ENCODE peak calls at places on chromosomes 11 and 22, in ten cellular contexts. One of them, this sample, is unnamed.

GRCh38 chr22:46797355-46797754 is 34.9 kb downstream of the TBC1D22A start:
- DNase-seq in sigmoid colon: peak; percentile 52
- DNase-seq in transverse colon: no peak
- DNase-seq in K562: peak; percentile 37
- DNase-seq in ovary: no peak
- DNase-seq in SK-N-SH: no peak
- DNase-seq in esophagus muscularis mucosa: no peak
- DNase-seq in stomach: no peak
- DNase-seq in A549: peak; percentile 64
- DNase-seq in suprapubic skin: no peak
- DNase-seq in this sample: no peak

GRCh38 chr22:20316217-20316843 is 3.5 kb downstream of the DGCR6L start:
- DNase-seq in sigmoid colon: peak; percentile 58
- DNase-seq in transverse colon: peak; percentile 4
- DNase-seq in K562: peak; percentile 9
- DNase-seq in ovary: peak; percentile 14
- DNase-seq in SK-N-SH: no peak
- DNase-seq in esophagus muscularis mucosa: peak; percentile 31
- DNase-seq in stomach: peak; percentile 9
- DNase-seq in A549: no peak
- DNase-seq in suprapubic skin: no peak
- DNase-seq in this sample: peak; percentile 2

GRCh38 chr11:105903113-105903512 is 118.9 kb downstream of the MSANTD4 start:
- DNase-seq in sigmoid colon: no peak
- DNase-seq in transverse colon: no peak
- DNase-seq in K562: no peak
- DNase-seq in ovary: no peak
- DNase-seq in SK-N-SH: no peak
- DNase-seq in esophagus muscularis mucosa: no peak
- DNase-seq in stomach: no peak
- DNase-seq in A549: no peak
- DNase-seq in suprapubic skin: no peak
- DNase-seq in this sample: no peak

GRCh38 chr11:31492320-31492913 is 17.0 kb downstream of the IMMP1L start:
- DNase-seq in sigmoid colon: no peak
- DNase-seq in transverse colon: no peak
- DNase-seq in K562: no peak
- DNase-seq in ovary: no peak
- DNase-seq in SK-N-SH: no peak
- DNase-seq in esophagus muscularis mucosa: no peak
- DNase-seq in stomach: no peak
- DNase-seq in A549: no peak
- DNase-seq in suprapubic skin: no peak
- DNase-seq in this sample: no peak

GRCh38 chr22:44609589-44609988 is 92.4 kb upstream of the PRR5 start:
- DNase-seq in sigmoid colon: no peak
- DNase-seq in transverse colon: no peak
- DNase-seq in K562: no peak
- DNase-seq in ovary: no peak
- DNase-seq in SK-N-SH: peak; percentile 32
- DNase-seq in esophagus muscularis mucosa: no peak
- DNase-seq in stomach: no peak
- DNase-seq in A549: no peak
- DNase-seq in suprapubic skin: no peak
- DNase-seq in this sample: no peak

GRCh38 chr11:86460461-86461404 is 86.0 kb downstream of the CCDC81 start:
- DNase-seq in sigmoid colon: no peak
- DNase-seq in transverse colon: no peak
- DNase-seq in K562: no peak
- DNase-seq in ovary: no peak
- DNase-seq in SK-N-SH: no peak
- DNase-seq in esophagus muscularis mucosa: no peak
- DNase-seq in stomach: no peak
- DNase-seq in A549: no peak
- DNase-seq in suprapubic skin: no peak
- DNase-seq in this sample: no peak

GRCh38 chr11:117618956-117619355 is 178.1 kb downstream of the DSCAML1 start:
- DNase-seq in sigmoid colon: peak; percentile 57
- DNase-seq in transverse colon: no peak
- DNase-seq in K562: no peak
- DNase-seq in ovary: no peak
- DNase-seq in SK-N-SH: peak; percentile 69
- DNase-seq in esophagus muscularis mucosa: no peak
- DNase-seq in stomach: no peak
- DNase-seq in A549: no peak
- DNase-seq in suprapubic skin: peak; percentile 33
- DNase-seq in this sample: no peak

GRCh38 chr22:18111759-18112330 is 1.2 kb downstream of the TUBA8 start:
- DNase-seq in sigmoid colon: no peak
- DNase-seq in transverse colon: no peak
- DNase-seq in K562: no peak
- DNase-seq in ovary: no peak
- DNase-seq in SK-N-SH: no peak
- DNase-seq in esophagus muscularis mucosa: no peak
- DNase-seq in stomach: peak; percentile 51
- DNase-seq in A549: no peak
- DNase-seq in suprapubic skin: no peak
- DNase-seq in this sample: no peak

GRCh38 chr22:44182591-44183588 is 2.2 kb downstream of the PARVG start:
- DNase-seq in sigmoid colon: peak; percentile 78
- DNase-seq in transverse colon: peak; percentile 62
- DNase-seq in K562: no peak
- DNase-seq in ovary: no peak
- DNase-seq in SK-N-SH: no peak
- DNase-seq in esophagus muscularis mucosa: no peak
- DNase-seq in stomach: peak; percentile 57
- DNase-seq in A549: no peak
- DNase-seq in suprapubic skin: no peak
- DNase-seq in this sample: peak; percentile 34

GRCh38 chr11:122150484-122151124 is 34.6 kb upstream of the BLID start:
- DNase-seq in sigmoid colon: no peak
- DNase-seq in transverse colon: no peak
- DNase-seq in K562: no peak
- DNase-seq in ovary: no peak
- DNase-seq in SK-N-SH: no peak
- DNase-seq in esophagus muscularis mucosa: no peak
- DNase-seq in stomach: no peak
- DNase-seq in A549: peak; percentile 53
- DNase-seq in suprapubic skin: no peak
- DNase-seq in this sample: no peak

GRCh38 chr11:114135737-114136151 is 76.2 kb downstream of the ZBTB16 start:
- DNase-seq in sigmoid colon: peak; percentile 47
- DNase-seq in transverse colon: no peak
- DNase-seq in K562: no peak
- DNase-seq in ovary: no peak
- DNase-seq in SK-N-SH: no peak
- DNase-seq in esophagus muscularis mucosa: no peak
- DNase-seq in stomach: no peak
- DNase-seq in A549: no peak
- DNase-seq in suprapubic skin: no peak
- DNase-seq in this sample: no peak

GRCh38 chr11:61694971-61695706 is 14.9 kb downstream of the DAGLA start:
- DNase-seq in sigmoid colon: peak; percentile 92
- DNase-seq in transverse colon: peak; percentile 43
- DNase-seq in K562: no peak
- DNase-seq in ovary: peak; percentile 48
- DNase-seq in SK-N-SH: peak; percentile 67
- DNase-seq in esophagus muscularis mucosa: no peak
- DNase-seq in stomach: peak; percentile 81
- DNase-seq in A549: no peak
- DNase-seq in suprapubic skin: no peak
- DNase-seq in this sample: peak; percentile 19

GRCh38 chr11:107018274-107018901 is at the start of gene GUCY1A2:
- DNase-seq in sigmoid colon: peak; percentile 55
- DNase-seq in transverse colon: no peak
- DNase-seq in K562: no peak
- DNase-seq in ovary: peak; percentile 21
- DNase-seq in SK-N-SH: peak; percentile 62
- DNase-seq in esophagus muscularis mucosa: no peak
- DNase-seq in stomach: no peak
- DNase-seq in A549: peak; percentile 6
- DNase-seq in suprapubic skin: no peak
- DNase-seq in this sample: no peak

GRCh38 chr11:70065318-70066135 is 12.6 kb upstream of the ANO1 start:
- DNase-seq in sigmoid colon: peak; percentile 48
- DNase-seq in transverse colon: no peak
- DNase-seq in K562: no peak
- DNase-seq in ovary: no peak
- DNase-seq in SK-N-SH: peak; percentile 9
- DNase-seq in esophagus muscularis mucosa: peak; percentile 87
- DNase-seq in stomach: no peak
- DNase-seq in A549: no peak
- DNase-seq in suprapubic skin: no peak
- DNase-seq in this sample: no peak

GRCh38 chr11:27118371-27118770 is 77.8 kb downstream of the BBOX1 start:
- DNase-seq in sigmoid colon: no peak
- DNase-seq in transverse colon: no peak
- DNase-seq in K562: no peak
- DNase-seq in ovary: no peak
- DNase-seq in SK-N-SH: no peak
- DNase-seq in esophagus muscularis mucosa: no peak
- DNase-seq in stomach: no peak
- DNase-seq in A549: no peak
- DNase-seq in suprapubic skin: no peak
- DNase-seq in this sample: no peak

GRCh38 chr11:131893988-131894387 is 523.6 kb downstream of the NTM start:
- DNase-seq in sigmoid colon: no peak
- DNase-seq in transverse colon: no peak
- DNase-seq in K562: no peak
- DNase-seq in ovary: no peak
- DNase-seq in SK-N-SH: no peak
- DNase-seq in esophagus muscularis mucosa: no peak
- DNase-seq in stomach: no peak
- DNase-seq in A549: no peak
- DNase-seq in suprapubic skin: no peak
- DNase-seq in this sample: no peak

GRCh38 chr22:46582281-46582811 is 37.8 kb upstream of the GRAMD4 start:
- DNase-seq in sigmoid colon: peak; percentile 58
- DNase-seq in transverse colon: peak; percentile 81
- DNase-seq in K562: no peak
- DNase-seq in ovary: no peak
- DNase-seq in SK-N-SH: no peak
- DNase-seq in esophagus muscularis mucosa: no peak
- DNase-seq in stomach: peak; percentile 77
- DNase-seq in A549: no peak
- DNase-seq in suprapubic skin: peak; percentile 59
- DNase-seq in this sample: no peak

GRCh38 chr11:131154329-131154728 is 216.1 kb upstream of the NTM start:
- DNase-seq in sigmoid colon: no peak
- DNase-seq in transverse colon: no peak
- DNase-seq in K562: no peak
- DNase-seq in ovary: no peak
- DNase-seq in SK-N-SH: no peak
- DNase-seq in esophagus muscularis mucosa: no peak
- DNase-seq in stomach: no peak
- DNase-seq in A549: no peak
- DNase-seq in suprapubic skin: no peak
- DNase-seq in this sample: no peak

DNA sequence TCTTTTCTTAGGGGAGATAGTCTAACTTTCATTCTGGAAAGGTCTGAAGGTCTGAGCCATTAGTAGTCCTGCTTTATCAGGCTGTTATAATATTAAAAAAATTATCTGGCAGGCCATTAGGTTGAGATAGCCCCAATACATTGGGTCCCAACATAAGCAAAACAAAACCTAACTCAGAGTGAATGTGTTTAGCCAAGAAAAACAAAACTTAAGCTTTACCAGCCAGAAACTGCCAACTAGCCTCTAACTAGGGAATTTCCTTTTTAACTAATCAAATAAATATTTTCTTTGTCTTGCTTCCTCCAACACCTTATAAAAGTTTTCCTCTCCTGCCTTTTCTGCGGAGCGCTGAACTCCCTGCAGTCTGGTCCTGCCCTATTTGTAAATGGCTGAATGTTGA is 1137.7 kb upstream of the CNTN5 start:
- DNase-seq in sigmoid colon: no peak
- DNase-seq in transverse colon: no peak
- DNase-seq in K562: no peak
- DNase-seq in ovary: no peak
- DNase-seq in SK-N-SH: no peak
- DNase-seq in esophagus muscularis mucosa: no peak
- DNase-seq in stomach: no peak
- DNase-seq in A549: no peak
- DNase-seq in suprapubic skin: no peak
- DNase-seq in this sample: no peak
- TF ChIP-seq CTCF in sigmoid colon: no peak
- TF ChIP-seq CTCF in transverse colon: no peak
- TF ChIP-seq CTCF in K562: no peak
- TF ChIP-seq CTCF in ovary: no peak
- TF ChIP-seq CTCF in SK-N-SH: no peak
- TF ChIP-seq CTCF in esophagus muscularis mucosa: no peak
- TF ChIP-seq CTCF in stomach: no peak
- TF ChIP-seq CTCF in A549: no peak
- TF ChIP-seq CTCF in suprapubic skin: no peak
- TF ChIP-seq CTCF in this sample: no peak

GRCh38 chr11:84825140-84825539 is 802.0 kb downstream of the DLG2 start:
- DNase-seq in sigmoid colon: no peak
- DNase-seq in transverse colon: no peak
- DNase-seq in K562: no peak
- DNase-seq in ovary: no peak
- DNase-seq in SK-N-SH: no peak
- DNase-seq in esophagus muscularis mucosa: no peak
- DNase-seq in stomach: no peak
- DNase-seq in A549: no peak
- DNase-seq in suprapubic skin: no peak
- DNase-seq in this sample: no peak
- TF ChIP-seq EP300 in sigmoid colon: no peak
- TF ChIP-seq EP300 in transverse colon: no peak
- TF ChIP-seq EP300 in K562: no peak
- TF ChIP-seq EP300 in ovary: no peak
- TF ChIP-seq EP300 in SK-N-SH: no peak
- TF ChIP-seq EP300 in esophagus muscularis mucosa: no peak
- TF ChIP-seq EP300 in stomach: no peak
- TF ChIP-seq EP300 in A549: no peak
- TF ChIP-seq EP300 in suprapubic skin: no peak
- TF ChIP-seq EP300 in this sample: no peak

GRCh38 chr11:124633355-124633754 is 10.7 kb downstream of the TBRG1 start:
- DNase-seq in sigmoid colon: no peak
- DNase-seq in transverse colon: no peak
- DNase-seq in K562: no peak
- DNase-seq in ovary: no peak
- DNase-seq in SK-N-SH: peak; percentile 22
- DNase-seq in esophagus muscularis mucosa: no peak
- DNase-seq in stomach: no peak
- DNase-seq in A549: peak; percentile 4
- DNase-seq in suprapubic skin: no peak
- DNase-seq in this sample: no peak
- TF ChIP-seq CTCF in sigmoid colon: no peak
- TF ChIP-seq CTCF in transverse colon: no peak
- TF ChIP-seq CTCF in K562: peak; percentile 40
- TF ChIP-seq CTCF in ovary: no peak
- TF ChIP-seq CTCF in SK-N-SH: peak; percentile 55
- TF ChIP-seq CTCF in esophagus muscularis mucosa: no peak
- TF ChIP-seq CTCF in stomach: no peak
- TF ChIP-seq CTCF in A549: peak; percentile 18
- TF ChIP-seq CTCF in suprapubic skin: no peak
- TF ChIP-seq CTCF in this sample: no peak

DNA sequence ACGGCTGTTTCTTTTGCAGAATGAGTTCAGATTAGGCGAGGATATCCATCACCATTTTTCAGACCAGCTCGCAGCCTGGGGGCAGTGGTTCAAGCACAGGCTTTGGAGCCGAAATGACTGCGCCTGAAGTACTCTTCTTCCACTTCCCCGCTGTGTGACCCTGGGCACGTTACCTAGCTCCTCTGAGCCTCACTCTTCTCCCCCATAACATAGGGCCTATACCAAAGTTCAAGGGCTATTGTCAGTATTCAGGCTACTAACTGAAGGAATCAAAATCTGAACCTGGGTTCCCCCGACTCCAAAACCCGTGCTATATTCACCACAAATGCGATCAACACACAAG is 373 bp downstream of the MRPL21 start:
- DNase-seq in sigmoid colon: no peak
- DNase-seq in transverse colon: no peak
- DNase-seq in K562: peak; percentile 18
- DNase-seq in ovary: no peak
- DNase-seq in SK-N-SH: no peak
- DNase-seq in esophagus muscularis mucosa: no peak
- DNase-seq in stomach: no peak
- DNase-seq in A549: no peak
- DNase-seq in suprapubic skin: no peak
- DNase-seq in this sample: no peak
- TF ChIP-seq EP300 in sigmoid colon: no peak
- TF ChIP-seq EP300 in transverse colon: no peak
- TF ChIP-seq EP300 in K562: no peak
- TF ChIP-seq EP300 in ovary: no peak
- TF ChIP-seq EP300 in SK-N-SH: no peak
- TF ChIP-seq EP300 in esophagus muscularis mucosa: no peak
- TF ChIP-seq EP300 in stomach: no peak
- TF ChIP-seq EP300 in A549: no peak
- TF ChIP-seq EP300 in suprapubic skin: no peak
- TF ChIP-seq EP300 in this sample: no peak